ENCODE peak calls at places on chromosomes 3 and 15, in six cellular contexts. X is neuronal stem cell, P is IMR-90, K is H1, Z is trophoblast cell, U is mesendoderm. D is an unnamed sample.

GRCh38 chr3:191369081-191370010 is 39.0 kb upstream of the UTS2B start:
- DNase-seq in X (no peak), P (peak; percentile 58), K (no peak), Z (no peak), U (no peak), D (peak; percentile 68)

GRCh38 chr15:58472821-58473581 is 41.2 kb downstream of the LIPC start:
- DNase-seq in X (no peak), P (peak; percentile 53), K (no peak), Z (no peak), U (peak; percentile 64), D (peak; percentile 44)

GRCh38 chr3:39103324-39103693 is 4.1 kb downstream of the GORASP1 start:
- DNase-seq in X (no peak), P (no peak), K (peak; percentile 45), Z (no peak), U (peak; percentile 46), D (peak; percentile 16)

GRCh38 chr3:42730294-42730693 is 27.7 kb upstream of the HHATL start:
- DNase-seq in X (no peak), P (no peak), K (peak; percentile 28), Z (no peak), U (no peak), D (no peak)

GRCh38 chr3:65030847-65031463 is 343.2 kb upstream of the ADAMTS9 start:
- DNase-seq in X (no peak), P (peak; percentile 53), K (no peak), Z (peak; percentile 30), U (peak; percentile 83), D (peak; percentile 92)

GRCh38 chr3:173599673-173600072 is 202.1 kb downstream of the NLGN1 start:
- DNase-seq in X (no peak), P (peak; percentile 17), K (no peak), Z (no peak), U (no peak), D (no peak)

GRCh38 chr15:74400915-74401757 is 32.6 kb downstream of the SEMA7A start:
- DNase-seq in X (no peak), P (no peak), K (no peak), Z (no peak), U (no peak), D (no peak)

GRCh38 chr15:95247068-95247984 is 1016.0 kb downstream of the MCTP2 start:
- DNase-seq in X (no peak), P (peak; percentile 98), K (no peak), Z (peak; percentile 96), U (no peak), D (peak; percentile 93)

GRCh38 chr3:115766587-115767492 is 143.5 kb downstream of the GAP43 start:
- DNase-seq in X (no peak), P (peak; percentile 81), K (no peak), Z (no peak), U (peak; percentile 76), D (peak; percentile 68)

GRCh38 chr3:194069421-194070219 is 66.3 kb upstream of the HES1 start:
- DNase-seq in X (no peak), P (peak; percentile 24), K (no peak), Z (peak; percentile 36), U (no peak), D (peak; percentile 79)

GRCh38 chr15:23467110-23467600 is 20.1 kb upstream of the GOLGA6L2 start:
- DNase-seq in X (no peak), P (peak; percentile 11), K (no peak), Z (no peak), U (peak; percentile 23), D (peak; percentile 1)

GRCh38 chr3:183148056-183148455 is 14.5 kb downstream of the LAMP3 start:
- DNase-seq in X (no peak), P (peak; percentile 66), K (no peak), Z (no peak), U (no peak), D (peak; percentile 51)

GRCh38 chr3:75180235-75180944 is 483.7 kb upstream of the FRG2C start:
- DNase-seq in X (no peak), P (no peak), K (no peak), Z (no peak), U (no peak), D (no peak)

GRCh38 chr3:150078983-150079739 is 108.5 kb upstream of the PFN2 start:
- DNase-seq in X (no peak), P (peak; percentile 95), K (no peak), Z (peak; percentile 73), U (no peak), D (peak; percentile 86)

GRCh38 chr3:169658311-169658931 is 5.1 kb downstream of the MECOM start:
- DNase-seq in X (peak; percentile 29), P (peak; percentile 35), K (peak; percentile 69), Z (no peak), U (no peak), D (no peak)
- H3K4me3 ChIP-seq in X (no peak overlapping the region), P (no peak overlapping the region), K (peak overlapping the region; percentile 75), Z (no peak overlapping the region), U (no peak overlapping the region), D (no peak overlapping the region)

DNA sequence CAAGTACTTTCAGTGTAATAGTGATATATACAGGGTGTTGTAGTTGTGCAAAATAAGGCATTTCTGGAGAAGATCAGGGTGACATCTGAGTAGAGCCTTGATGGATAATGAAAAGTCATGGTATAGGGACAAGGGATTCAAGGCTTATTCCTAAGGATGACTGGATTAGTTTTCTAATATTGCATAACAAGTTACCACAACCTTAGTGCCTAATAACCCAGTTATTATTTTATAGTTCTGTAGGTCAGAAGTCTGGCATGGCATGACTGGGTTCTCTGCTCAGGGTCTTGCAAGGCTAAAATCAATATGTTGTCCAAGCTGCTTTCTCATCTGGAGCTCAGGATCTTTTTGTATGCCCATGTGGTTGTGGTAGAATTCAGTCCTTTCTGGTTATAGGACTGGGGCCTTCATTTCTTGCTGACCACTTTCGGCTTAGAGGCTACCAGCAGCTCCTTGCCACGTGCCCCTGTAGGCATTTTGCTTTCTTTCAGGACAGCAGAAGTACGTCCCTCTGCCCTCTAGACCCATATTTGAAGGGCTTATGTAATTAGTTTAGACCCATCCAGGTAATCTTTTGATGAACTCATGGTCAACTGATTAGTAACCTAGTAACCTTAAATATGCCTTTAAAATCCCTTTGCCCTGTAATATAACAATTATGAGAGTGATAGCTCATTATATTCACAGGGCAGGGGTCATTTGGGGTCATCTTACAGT is 73.2 kb upstream of the LRRFIP2 start:
- DNase-seq in X (no peak), P (no peak), K (no peak), Z (peak; percentile 51), U (no peak), D (no peak)
- H3K23ac ChIP-seq in X (no peak overlapping the region), P (peak overlapping the region; percentile 13), K (no peak overlapping the region), Z (no peak overlapping the region), U (no peak overlapping the region), D (no peak overlapping the region)

GRCh38 chr15:90192961-90193786 is 8.0 kb upstream of the SEMA4B start:
- DNase-seq in X (no peak), P (peak; percentile 53), K (no peak), Z (no peak), U (no peak), D (no peak)

GRCh38 chr15:90191795-90192494 is 9.2 kb upstream of the SEMA4B start:
- DNase-seq in X (no peak), P (no peak), K (no peak), Z (no peak), U (no peak), D (no peak)

GRCh38 chr15:90189781-90190467 is 11.2 kb upstream of the SEMA4B start:
- DNase-seq in X (no peak), P (no peak), K (no peak), Z (no peak), U (no peak), D (no peak)

GRCh38 chr15:90190606-90191343 is 10.4 kb upstream of the SEMA4B start:
- DNase-seq in X (no peak), P (no peak), K (no peak), Z (no peak), U (no peak), D (no peak)

DNA sequence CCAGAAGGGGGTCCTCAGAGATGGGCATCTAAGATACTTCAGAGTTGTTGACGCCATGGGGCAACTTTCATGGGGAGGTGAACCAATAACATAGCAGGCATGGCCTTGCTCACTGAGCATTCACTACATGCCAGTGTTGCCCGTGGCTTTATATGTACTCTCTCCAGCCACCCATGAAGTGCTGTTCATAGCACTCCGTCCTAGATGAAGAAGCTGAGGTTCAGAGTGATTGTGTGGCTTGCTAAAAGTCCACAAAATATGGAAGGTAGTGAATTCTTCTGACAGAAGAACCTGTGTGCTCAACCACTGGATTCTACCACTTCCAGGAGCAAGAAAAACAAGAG is 9.8 kb upstream of the SEMA4B start:
- DNase-seq in X (no peak), P (no peak), K (no peak), Z (no peak), U (no peak), D (no peak)
- H3K4me3 ChIP-seq in X (no peak overlapping the region), P (no peak overlapping the region), K (no peak overlapping the region), Z (no peak overlapping the region), U (no peak overlapping the region), D (no peak overlapping the region)

GRCh38 chr3:58391156-58391865 is 42.3 kb downstream of the PDHB start:
- DNase-seq in X (no peak), P (peak; percentile 15), K (no peak), Z (no peak), U (no peak), D (peak; percentile 54)

GRCh38 chr3:58392191-58392590 is 41.4 kb downstream of the PDHB start:
- DNase-seq in X (no peak), P (no peak), K (no peak), Z (no peak), U (no peak), D (peak; percentile 34)

GRCh38 chr3:58398669-58399333 is 34.8 kb downstream of the PDHB start:
- DNase-seq in X (no peak), P (no peak), K (no peak), Z (no peak), U (no peak), D (no peak)

GRCh38 chr3:58388550-58389061 is 45.0 kb downstream of the PDHB start:
- DNase-seq in X (no peak), P (peak; percentile 81), K (no peak), Z (no peak), U (peak; percentile 51), D (peak; percentile 77)

DNA sequence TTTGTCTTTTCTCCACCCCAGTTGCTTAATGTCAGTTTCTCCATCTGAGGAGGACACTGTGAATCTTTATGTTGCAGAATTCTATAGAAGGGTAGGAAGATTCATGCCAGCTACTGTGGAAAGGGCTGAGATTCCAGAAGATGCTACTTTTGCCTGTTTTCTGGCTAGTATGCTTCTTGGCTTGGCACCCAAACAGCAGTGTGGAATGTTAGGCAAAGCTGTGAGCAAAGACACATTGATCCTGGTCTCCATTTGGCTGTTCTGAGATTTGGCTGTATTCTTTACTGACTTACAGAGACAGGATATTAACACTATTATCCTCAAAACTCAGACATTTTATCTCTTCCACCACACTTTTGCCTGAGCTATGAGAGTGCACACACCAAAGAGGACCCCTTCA is 39.3 kb downstream of the PDHB start:
- DNase-seq in X (no peak), P (no peak), K (no peak), Z (no peak), U (no peak), D (no peak)
- H3K23ac ChIP-seq in X (no peak overlapping the region), P (no peak overlapping the region), K (no peak overlapping the region), Z (no peak overlapping the region), U (no peak overlapping the region), D (no peak overlapping the region)

DNA sequence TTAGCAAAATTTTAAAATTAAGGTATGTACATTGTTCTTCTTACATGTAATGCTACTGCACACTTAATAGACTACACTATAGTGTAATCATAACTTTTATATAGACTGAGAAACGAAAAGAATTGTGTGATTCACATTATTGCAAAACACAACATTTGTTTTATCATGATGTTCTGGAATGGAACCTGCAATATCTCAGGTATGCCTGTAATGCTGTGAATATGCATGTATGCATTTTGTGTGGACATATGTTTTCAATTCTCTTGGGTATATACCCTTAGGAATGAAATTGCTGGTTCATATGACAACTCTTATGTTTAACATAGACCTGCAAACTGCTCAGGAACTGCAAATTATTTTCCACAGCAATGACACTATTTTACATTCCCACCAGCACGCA is 38.6 kb upstream of the TJP1 start:
- DNase-seq in X (no peak), P (peak; percentile 37), K (no peak), Z (peak; percentile 34), U (no peak), D (no peak)
- H3K4me3 ChIP-seq in X (no peak overlapping the region), P (no peak overlapping the region), K (no peak overlapping the region), Z (no peak overlapping the region), U (no peak overlapping the region), D (no peak overlapping the region)

D was measured in mesenchymal stem cell.